ENCODE peak calls at places on chromosomes 7 and 10, in eight cellular contexts. G is GM12865, L is GM20000, P is Peyer's patch, B is spleen, Z is left ventricle myocardium inferior, E is uterus, S is body of pancreas. R is an unnamed sample.

GRCh38 chr10:80871083-80871482 is 333.4 kb downstream of the SH2D4B start:
- DNase-seq in E (no peak), L (no peak), B (no peak), S (no peak), Z (no peak), G (peak), P (no peak), R (no peak)

GRCh38 chr10:6320320-6321010 is 117.7 kb downstream of the PFKFB3 start:
- DNase-seq in S (no peak), P (no peak), B (peak), L (peak), E (no peak), Z (no peak), G (peak), R (peak)

GRCh38 chr10:47287365-47287802 is 12.6 kb upstream of the GDF10 start:
- DNase-seq in E (no peak), G (no peak), P (no peak), L (no peak), B (peak), S (peak), Z (peak), R (no peak)

GRCh38 chr10:66455304-66455703 is 470.5 kb upstream of the LRRTM3 start:
- DNase-seq in P (no peak), E (no peak), G (peak), S (no peak), B (no peak), Z (no peak), L (no peak), R (no peak)

GRCh38 chr7:25786958-25787730 is 364.9 kb upstream of the NFE2L3 start:
- DNase-seq in G (no peak), P (no peak), Z (no peak), E (no peak), B (no peak), S (no peak), L (no peak), R (no peak)

GRCh38 chr7:40483630-40484029 is 348.8 kb downstream of the SUGCT start:
- DNase-seq in Z (no peak), B (no peak), S (no peak), P (no peak), L (no peak), G (no peak), E (no peak), R (no peak)

GRCh38 chr10:35565602-35566061 is 39.5 kb upstream of the GJD4 start:
- DNase-seq in E (no peak), L (no peak), Z (peak), G (no peak), B (no peak), S (no peak), P (no peak), R (no peak)

GRCh38 chr7:74082770-74083116 is 861 bp upstream of the LIMK1 start:
- DNase-seq in Z (no peak), B (no peak), L (no peak), P (no peak), G (no peak), S (no peak), E (no peak), R (no peak)

GRCh38 chr10:15542817-15543216 is 171.7 kb upstream of the FAM171A1 start:
- DNase-seq in B (no peak), L (no peak), S (no peak), Z (no peak), G (no peak), P (no peak), E (no peak), R (no peak)

GRCh38 chr7:28155964-28156363 is 24.6 kb downstream of the JAZF1 start:
- DNase-seq in B (no peak), Z (no peak), G (no peak), P (no peak), L (no peak), S (peak), E (no peak), R (no peak)

GRCh38 chr7:155007947-155008346 is 5.0 kb upstream of the PAXIP1 start:
- DNase-seq in B (no peak), S (no peak), Z (no peak), G (peak), P (no peak), E (no peak), L (peak), R (no peak)

GRCh38 chr7:128893251-128894100 is 17.0 kb downstream of the KCP start:
- DNase-seq in P (peak), Z (peak), G (no peak), S (no peak), L (no peak), E (no peak), B (peak), R (no peak)

GRCh38 chr7:99674995-99675742 is 4.6 kb downstream of the CYP3A5 start:
- DNase-seq in E (no peak), S (no peak), B (no peak), Z (no peak), P (no peak), G (no peak), L (no peak), R (no peak)

GRCh38 chr10:36602374-36602773 is 523.0 kb upstream of the ANKRD30A start:
- DNase-seq in G (no peak), E (no peak), Z (no peak), P (no peak), L (no peak), B (no peak), S (no peak), R (no peak)

GRCh38 chr10:124605856-124606812 is 138.0 kb downstream of the FAM53B start:
- DNase-seq in B (peak), S (no peak), G (no peak), E (no peak), P (no peak), L (no peak), Z (no peak), R (no peak)

GRCh38 chr7:4479367-4480039 is 202.6 kb upstream of the FOXK1 start:
- DNase-seq in B (no peak), Z (no peak), G (peak), S (peak), E (no peak), L (peak), P (no peak), R (peak)

GRCh38 chr10:33067481-33067880 is 109.5 kb upstream of the ITGB1 start:
- DNase-seq in Z (no peak), E (no peak), S (no peak), P (no peak), L (no peak), B (no peak), G (no peak), R (no peak)

GRCh38 chr10:33065111-33065510 is 107.1 kb upstream of the ITGB1 start:
- DNase-seq in E (no peak), L (no peak), B (no peak), P (no peak), Z (no peak), S (no peak), G (no peak), R (no peak)

GRCh38 chr10:33064706-33065105 is 106.7 kb upstream of the ITGB1 start:
- DNase-seq in E (no peak), Z (no peak), P (no peak), L (no peak), B (no peak), S (no peak), G (no peak), R (no peak)

GRCh38 chr10:33067917-33068316 is 109.9 kb upstream of the ITGB1 start:
- DNase-seq in L (no peak), G (no peak), Z (no peak), P (no peak), B (no peak), E (no peak), S (no peak), R (no peak)

GRCh38 chr10:33066558-33067236 is 108.7 kb upstream of the ITGB1 start:
- DNase-seq in P (no peak), Z (no peak), E (no peak), S (peak), B (no peak), L (no peak), G (no peak), R (no peak)
- TF ChIP-seq CTCF in P (no peak), Z (no peak), E (no peak), S (no peak), B (no peak), L (no peak), G (no peak), R (no peak)

DNA sequence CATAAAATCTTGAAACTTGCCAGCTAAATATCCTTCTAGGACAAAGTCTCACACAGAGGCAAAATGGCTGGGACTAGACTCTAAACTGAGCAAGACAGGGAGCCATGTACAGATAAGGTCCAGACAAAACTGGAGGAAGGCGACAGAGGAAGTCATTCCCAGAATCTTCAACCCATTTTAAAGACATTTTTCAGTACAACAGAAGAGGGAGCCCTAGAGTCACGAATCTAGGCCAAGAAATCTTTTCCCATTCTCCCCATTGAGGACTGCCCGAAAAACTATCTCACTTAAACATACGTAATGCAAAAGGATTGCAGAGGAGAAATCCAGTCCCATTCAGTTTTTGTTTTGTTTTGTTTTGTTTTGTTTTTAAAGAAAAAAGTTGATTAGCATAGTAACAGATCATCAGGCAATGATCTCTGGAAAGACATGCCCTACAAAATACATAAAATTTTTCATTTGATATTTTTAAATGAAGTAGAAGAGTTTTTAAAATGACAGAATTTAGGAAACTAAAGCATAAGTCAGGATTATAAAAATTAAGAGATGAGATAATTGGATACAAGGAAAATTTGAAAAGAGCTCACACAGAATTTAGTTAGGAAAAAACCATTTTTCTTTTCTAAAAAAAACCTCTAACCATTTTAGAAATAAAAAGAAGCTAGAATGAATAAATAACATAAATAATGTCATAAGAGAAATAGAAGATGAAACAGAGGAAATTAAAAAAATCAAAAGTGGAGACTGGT is 16.9 kb upstream of the PRF1 start:
- DNase-seq in Z (no peak), G (no peak), E (no peak), P (no peak), L (no peak), S (no peak), B (no peak), R (peak)
- TF ChIP-seq CTCF in Z (peak), G (peak), E (no peak), P (no peak), L (no peak), S (no peak), B (no peak), R (peak)

DNA sequence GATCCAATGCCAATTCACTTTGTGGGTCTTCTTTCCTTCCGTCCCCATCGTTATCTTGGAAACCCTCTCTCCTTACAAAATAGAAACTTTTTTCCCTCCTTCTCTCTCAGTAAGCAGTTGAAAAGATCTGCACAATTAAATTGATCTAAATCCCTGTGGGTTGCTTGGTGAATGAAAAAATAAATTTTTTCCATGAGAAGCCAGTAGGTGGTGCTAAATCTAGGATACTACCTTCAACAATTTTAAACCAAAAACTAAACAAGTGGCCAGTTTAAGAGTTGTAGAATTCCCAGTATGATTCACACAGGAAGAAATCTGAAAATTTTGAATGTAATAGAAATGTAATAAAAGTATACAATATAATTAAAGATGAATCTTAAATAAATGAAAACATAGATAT is 990.3 kb upstream of the ZNF722 start:
- DNase-seq in B (no peak), S (no peak), P (no peak), E (no peak), L (no peak), G (no peak), Z (no peak), R (no peak)
- TF ChIP-seq CTCF in B (no peak), S (peak), P (no peak), E (no peak), L (no peak), G (no peak), Z (no peak), R (no peak)

GRCh38 chr7:133843341-133843740 is 283.8 kb upstream of the LRGUK start:
- DNase-seq in L (no peak), P (no peak), G (no peak), E (no peak), Z (no peak), S (no peak), B (no peak), R (no peak)
- TF ChIP-seq CTCF in L (no peak), P (no peak), G (no peak), E (no peak), Z (no peak), S (no peak), B (no peak), R (no peak)

DNA sequence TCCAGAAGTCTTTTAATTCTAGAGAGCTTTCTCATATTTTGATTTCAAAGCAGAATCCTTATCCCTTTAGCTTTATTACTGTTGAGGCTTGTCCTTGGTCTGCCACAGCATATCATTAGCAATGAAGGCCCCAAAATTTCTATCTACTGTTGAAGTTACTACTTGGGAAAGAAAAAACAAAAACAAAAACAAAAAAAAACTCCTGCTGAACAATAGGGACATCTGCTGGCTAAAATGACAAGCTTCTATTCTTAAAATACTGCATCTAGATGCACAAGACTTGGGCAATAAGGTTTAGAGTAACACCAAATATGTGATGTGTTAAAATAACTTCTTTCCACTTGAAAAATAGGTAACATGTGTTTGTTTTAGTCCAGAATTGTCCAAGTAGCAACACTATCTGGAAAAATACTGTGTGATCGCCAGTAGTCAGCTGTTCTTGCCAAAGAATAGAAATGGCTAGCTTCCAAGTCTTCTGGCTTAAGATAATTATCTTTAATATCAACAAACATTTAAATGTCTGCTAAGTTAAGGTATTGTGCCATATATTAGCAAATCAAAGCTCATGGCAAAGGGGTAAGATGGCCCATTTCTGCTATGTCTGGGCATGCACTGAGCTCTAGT is 3.8 kb upstream of the DMTF1 start:
- DNase-seq in S (no peak), G (peak), L (no peak), E (no peak), P (no peak), B (no peak), Z (no peak), R (peak)
- TF ChIP-seq CTCF in S (peak), G (peak), L (peak), E (peak), P (no peak), B (no peak), Z (peak), R (peak)

GRCh38 chr7:7354674-7355073 is 172.3 kb downstream of the C1GALT1 start:
- DNase-seq in E (no peak), S (no peak), G (no peak), L (no peak), B (no peak), Z (no peak), P (no peak), R (no peak)

GRCh38 chr7:7349156-7349555 is 166.8 kb downstream of the C1GALT1 start:
- DNase-seq in P (no peak), Z (no peak), L (no peak), B (no peak), G (no peak), E (no peak), S (no peak), R (no peak)

GRCh38 chr7:7351156-7351555 is 168.8 kb downstream of the C1GALT1 start:
- DNase-seq in P (no peak), Z (no peak), B (no peak), G (no peak), S (no peak), E (no peak), L (no peak), R (no peak)

GRCh38 chr7:7352845-7353244 is 170.5 kb downstream of the C1GALT1 start:
- DNase-seq in G (no peak), B (no peak), Z (no peak), E (no peak), L (no peak), S (no peak), P (no peak), R (no peak)

DNA sequence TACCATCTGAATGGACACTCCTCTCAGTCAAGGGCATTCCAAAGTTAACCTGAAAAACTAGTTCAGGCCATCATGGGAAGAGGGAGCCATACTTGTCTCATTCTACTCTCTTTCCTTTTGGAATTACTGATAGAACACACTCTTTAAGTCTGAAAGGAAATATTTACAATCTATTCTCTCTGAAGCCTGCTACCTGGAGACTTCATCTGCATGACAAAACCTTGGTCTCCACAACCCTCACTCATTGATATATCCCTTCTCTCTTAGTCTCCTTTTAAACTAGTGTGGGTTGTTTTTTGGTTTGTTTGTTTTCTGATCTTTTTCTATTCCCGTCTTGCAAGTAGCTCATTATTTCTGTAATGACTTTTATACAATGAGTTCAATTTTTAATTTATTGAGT is 169.5 kb downstream of the C1GALT1 start:
- DNase-seq in B (no peak), P (no peak), E (no peak), S (no peak), G (no peak), L (no peak), Z (no peak), R (no peak)
- TF ChIP-seq CTCF in B (no peak), P (no peak), E (no peak), S (no peak), G (no peak), L (no peak), Z (no peak), R (no peak)

DNA sequence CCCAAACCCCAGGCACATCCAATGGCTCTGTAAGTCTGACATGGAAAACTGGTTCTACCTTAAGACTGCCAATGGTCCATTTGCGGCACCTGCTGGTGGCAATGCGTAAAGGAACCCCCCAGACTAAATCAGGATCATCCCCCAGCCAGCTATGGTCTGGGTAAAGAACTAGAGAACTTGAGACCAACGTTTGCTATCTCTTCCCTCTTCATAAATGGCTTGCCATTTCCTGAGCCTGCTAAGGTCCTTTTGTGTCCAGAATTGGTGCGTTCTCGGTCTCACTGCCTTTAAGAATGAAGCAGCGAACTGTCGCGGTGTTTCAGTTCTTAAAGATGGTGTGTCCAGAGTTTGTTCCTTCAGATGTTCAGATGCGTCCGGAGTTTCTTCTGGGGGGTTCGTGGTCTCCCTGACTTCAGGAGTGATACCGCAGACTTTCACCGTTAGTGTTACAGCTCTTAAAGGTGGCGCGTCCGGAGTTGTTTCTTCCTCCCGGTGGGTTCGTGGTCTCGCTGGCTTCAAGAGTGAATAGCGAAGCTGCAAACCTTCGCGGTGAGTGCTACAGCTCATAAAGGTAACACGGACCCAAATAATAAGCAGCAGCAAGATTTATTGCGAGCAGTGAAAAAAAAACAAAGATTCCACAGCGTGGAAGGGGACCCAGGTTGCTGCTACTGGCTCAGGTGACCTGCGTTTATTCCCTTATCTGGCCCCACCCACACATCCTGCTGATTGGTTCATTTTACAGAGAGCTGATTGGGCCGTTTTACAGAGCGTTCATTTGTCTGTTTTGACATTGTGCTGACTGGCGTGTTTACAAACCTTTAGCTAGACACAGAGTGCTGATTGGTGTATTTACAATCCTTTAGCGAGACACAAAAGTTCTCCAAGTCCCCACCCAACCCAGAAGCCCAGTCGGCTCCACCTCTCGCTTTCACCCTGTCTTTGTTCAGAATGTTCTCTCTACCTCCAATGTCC is 95.4 kb downstream of the ELMO1 start:
- DNase-seq in P (no peak), E (no peak), S (no peak), B (peak), L (peak), Z (no peak), G (peak), R (no peak)
- TF ChIP-seq CTCF in P (peak), E (no peak), S (no peak), B (peak), L (peak), Z (peak), G (peak), R (peak)

R was measured in GM13977.